ENCODE peak calls at places on chromosomes 5 and 9, in five cellular contexts. A is HFFc6; E is activated CD8-positive, alpha-beta memory T cell treated with anti-CD3 and anti-CD28 coated beads for 48 hours; B is B cell; L is HTR-8/SVneo. G is an unnamed sample.

GRCh38 chr9:92188969-92189781 is 74.0 kb upstream of the SPTLC1 start:
- DNase-seq in E (no peak), A (no peak), B (no peak), L (no peak), G (no peak)

GRCh38 chr9:96553070-96553469 is 66.6 kb downstream of the CDC14B start:
- DNase-seq in B (no peak), A (peak), E (no peak), L (no peak), G (no peak)

GRCh38 chr9:117547904-117548303 is 133.0 kb upstream of the ASTN2 start:
- DNase-seq in B (no peak), A (no peak), L (no peak), E (no peak), G (no peak)

GRCh38 chr9:27426717-27427645 is 97.1 kb upstream of the IFNK start:
- DNase-seq in B (no peak), E (no peak), L (peak), A (no peak), G (no peak)

GRCh38 chr9:33166263-33167083 is 663 bp downstream of the B4GALT1 start:
- DNase-seq in B (no peak), A (peak), E (no peak), L (no peak), G (no peak)

GRCh38 chr5:19676895-19677294 is 311.1 kb downstream of the CDH18 start:
- DNase-seq in A (no peak), L (peak), E (no peak), B (no peak), G (no peak)

GRCh38 chr9:112169368-112169767 is 5.7 kb downstream of the SUSD1 start:
- DNase-seq in B (no peak), L (no peak), A (no peak), E (no peak), G (no peak)

GRCh38 chr5:173420108-173420507 is 91.9 kb upstream of the STC2 start:
- DNase-seq in B (no peak), A (no peak), E (no peak), L (no peak), G (no peak)

GRCh38 chr5:85545129-85545528 is 1072.6 kb upstream of the COX7C start:
- DNase-seq in E (no peak), L (no peak), A (no peak), B (no peak), G (no peak)

GRCh38 chr5:98767563-98767962 is 5.9 kb upstream of the RGMB start:
- DNase-seq in L (no peak), B (no peak), E (no peak), A (no peak), G (no peak)

GRCh38 chr9:133485531-133486260 is 6.8 kb upstream of the SLC2A6 start:
- DNase-seq in L (no peak), B (no peak), A (no peak), E (no peak), G (no peak)

GRCh38 chr9:78909566-78909965 is 612.6 kb downstream of the PSAT1 start:
- DNase-seq in A (peak), B (no peak), E (no peak), L (no peak), G (no peak)

GRCh38 chr9:118596374-118597015 is 772.7 kb downstream of the BRINP1 start:
- DNase-seq in A (no peak), L (peak), E (no peak), B (no peak), G (no peak)

GRCh38 chr9:94568250-94568889 is 13.5 kb downstream of the PCAT7 start:
- DNase-seq in A (no peak), L (no peak), B (no peak), E (no peak), G (no peak)

GRCh38 chr5:96963267-96963666 is 27.4 kb downstream of the LNPEP start:
- DNase-seq in E (no peak), A (peak), B (no peak), L (no peak), G (no peak)

GRCh38 chr5:40679071-40679997 is at the start of gene PTGER4:
- DNase-seq in B (peak), A (peak), E (peak), L (peak), G (peak)

GRCh38 chr9:137140151-137141012 is 1.4 kb downstream of the GRIN1 start:
- DNase-seq in E (no peak), L (no peak), B (no peak), A (no peak), G (no peak)

GRCh38 chr9:85202596-85202995 is 533.1 kb downstream of the NTRK2 start:
- DNase-seq in B (no peak), E (no peak), L (no peak), A (no peak), G (no peak)

GRCh38 chr5:119257613-119258012 is 98.2 kb upstream of the TNFAIP8 start:
- DNase-seq in L (no peak), B (no peak), E (no peak), A (no peak), G (no peak)

GRCh38 chr5:2750026-2750757 is 1.3 kb downstream of the IRX2 start:
- DNase-seq in E (no peak), B (no peak), A (no peak), L (no peak), G (no peak)